ENCODE peak calls at places on chromosomes 13 and 19, in four cellular contexts. U, P, O and T are unnamed samples.

GRCh38 chr13:24038846-24039330 is 121.6 kb upstream of the SPATA13 start:
- DNase-seq in U (peak), P (no peak), O (no peak), T (no peak)

GRCh38 chr13:42255854-42256253 is 16.1 kb upstream of the AKAP11 start:
- DNase-seq in U (no peak), P (no peak), O (no peak), T (no peak)

GRCh38 chr13:33761744-33762143 is 56.2 kb upstream of the RFC3 start:
- DNase-seq in U (no peak), P (peak), O (no peak), T (peak)

GRCh38 chr13:66556306-66556705 is 673.8 kb downstream of the PCDH9 start:
- DNase-seq in U (peak), P (no peak), O (no peak), T (no peak)

GRCh38 chr13:36998624-36999041 is 507 bp downstream of the ALG5 start:
- DNase-seq in U (no peak), P (peak), O (no peak), T (peak)

GRCh38 chr19:49213791-49214190 is 56.2 kb downstream of the TRPM4 start:
- DNase-seq in U (no peak), P (peak), O (no peak), T (peak)

GRCh38 chr13:114067886-114068722 is 64.3 kb downstream of the RASA3 start:
- DNase-seq in U (no peak), P (no peak), O (no peak), T (no peak)

GRCh38 chr19:31140717-31141116 is 208.5 kb downstream of the TSHZ3 start:
- DNase-seq in U (peak), P (no peak), O (no peak), T (peak)

GRCh38 chr13:39397866-39398265 is 205.1 kb downstream of the LHFPL6 start:
- DNase-seq in U (no peak), P (no peak), O (no peak), T (no peak)

GRCh38 chr19:55546822-55547614 is 1.7 kb upstream of the SBK3 start:
- DNase-seq in U (peak), P (no peak), O (no peak), T (no peak)

GRCh38 chr19:54188224-54188871 is 1.0 kb downstream of the MBOAT7 start:
- DNase-seq in U (peak), P (peak), O (no peak), T (peak)

GRCh38 chr13:29541400-29541799 is 54.1 kb downstream of the SLC7A1 start:
- DNase-seq in U (no peak), P (no peak), O (no peak), T (no peak)

GRCh38 chr19:4575978-4576933 is 16.8 kb upstream of the SEMA6B start:
- DNase-seq in U (peak), P (peak), O (no peak), T (peak)

GRCh38 chr13:29511980-29512379 is 83.5 kb downstream of the SLC7A1 start:
- DNase-seq in U (peak), P (no peak), O (no peak), T (no peak)

GRCh38 chr19:4889034-4889825 is 13.5 kb downstream of the ARRDC5 start:
- DNase-seq in U (peak), P (no peak), O (no peak), T (no peak)

GRCh38 chr13:61148691-61149332 is 266.8 kb downstream of the PCDH20 start:
- DNase-seq in U (no peak), P (no peak), O (no peak), T (no peak)

GRCh38 chr13:113005997-113006396 is 37.0 kb downstream of the MCF2L start:
- DNase-seq in U (no peak), P (no peak), O (no peak), T (no peak)

GRCh38 chr13:113005076-113005865 is 36.3 kb downstream of the MCF2L start:
- DNase-seq in U (no peak), P (no peak), O (no peak), T (no peak)

GRCh38 chr13:113002891-113003290 is 33.9 kb downstream of the MCF2L start:
- DNase-seq in U (no peak), P (no peak), O (no peak), T (no peak)

GRCh38 chr13:113002206-113002821 is 33.3 kb downstream of the MCF2L start:
- DNase-seq in U (no peak), P (peak), O (peak), T (peak)

DNA sequence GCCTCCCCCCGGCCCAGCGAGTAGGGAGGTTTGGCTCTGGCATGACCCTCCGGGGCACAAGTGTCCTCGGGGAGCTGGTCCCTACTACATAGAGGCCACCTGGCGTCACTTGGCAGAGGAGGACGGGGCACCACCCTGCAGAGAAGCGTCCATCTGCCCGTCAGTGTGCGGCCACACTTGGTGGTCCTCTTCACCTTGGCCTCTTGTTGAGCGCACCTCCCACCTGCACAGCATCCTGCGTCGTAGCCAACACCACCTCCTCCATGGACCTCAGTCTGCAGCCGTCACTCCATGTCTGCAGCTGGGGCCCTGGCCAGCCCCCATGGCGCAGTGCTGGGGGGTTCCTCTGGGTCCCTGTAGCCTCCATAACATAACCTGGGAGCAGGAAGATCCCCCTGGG is 35.1 kb downstream of the MCF2L start:
- DNase-seq in U (no peak), P (no peak), O (no peak), T (no peak)
- H3K56ac ChIP-seq in U (no peak), P (no peak), O (no peak), T (no peak)

GRCh38 chr19:50214699-50215543 is 11.5 kb downstream of the MYH14 start:
- DNase-seq in U (no peak), P (no peak), O (no peak), T (peak)

GRCh38 chr19:50210425-50210824 is 7.0 kb downstream of the MYH14 start:
- DNase-seq in U (no peak), P (no peak), O (no peak), T (no peak)

GRCh38 chr19:50213925-50214324 is 10.5 kb downstream of the MYH14 start:
- DNase-seq in U (no peak), P (no peak), O (no peak), T (no peak)

GRCh38 chr19:50221087-50221486 is 17.7 kb downstream of the MYH14 start:
- DNase-seq in U (no peak), P (no peak), O (no peak), T (no peak)

GRCh38 chr19:50215820-50216219 is 12.4 kb downstream of the MYH14 start:
- DNase-seq in U (no peak), P (no peak), O (no peak), T (no peak)
- H4K5ac ChIP-seq in U (no peak), P (no peak), O (no peak), T (no peak)

GRCh38 chr13:109730832-109731335 is 55.5 kb downstream of the IRS2 start:
- DNase-seq in U (no peak), P (no peak), O (no peak), T (no peak)
- H3K56ac ChIP-seq in U (no peak), P (no peak), O (no peak), T (no peak)

GRCh38 chr19:45159204-45159970 is 1.4 kb downstream of the NKPD1 start:
- DNase-seq in U (no peak), P (no peak), O (no peak), T (no peak)
- H4K5ac ChIP-seq in U (no peak), P (no peak), O (no peak), T (no peak)

GRCh38 chr19:958967-959685 is 25.0 kb upstream of the WDR18 start:
- DNase-seq in U (peak), P (no peak), O (no peak), T (peak)

GRCh38 chr19:961866-962620 is 22.1 kb upstream of the WDR18 start:
- DNase-seq in U (peak), P (no peak), O (no peak), T (no peak)

GRCh38 chr19:962683-963385 is 21.3 kb upstream of the WDR18 start:
- DNase-seq in U (no peak), P (no peak), O (no peak), T (no peak)

GRCh38 chr19:959935-960502 is 24.1 kb upstream of the WDR18 start:
- DNase-seq in U (no peak), P (peak), O (no peak), T (peak)

GRCh38 chr19:960601-960938 is 23.6 kb upstream of the WDR18 start:
- DNase-seq in U (no peak), P (no peak), O (no peak), T (no peak)
- H3K56ac ChIP-seq in U (no peak), P (no peak), O (no peak), T (no peak)